ENCODE peak calls at places on chromosomes 5 and 9, in ten cellular contexts. M is chondrocyte, L is heart left ventricle, Z is MCF 10A, E is right lobe of liver, H is epithelial cell of esophagus, X is A673, J is breast epithelium, V is astrocyte of the spinal cord, Q is PC-3. C is an unnamed sample.

GRCh38 chr5:24226492-24226891 is 418.3 kb downstream of the CDH10 start:
- DNase-seq in M (no peak), L (no peak), Z (no peak), E (no peak), H (no peak), X (no peak), J (no peak), V (peak), Q (no peak), C (no peak)

GRCh38 chr5:34986965-34987364 is 57.6 kb downstream of the DNAJC21 start:
- DNase-seq in M (no peak), L (no peak), Z (no peak), E (no peak), H (no peak), X (no peak), J (no peak), V (no peak), Q (no peak), C (no peak)

GRCh38 chr5:150186137-150186536 is 3.7 kb upstream of the SLC6A7 start:
- DNase-seq in M (no peak), L (no peak), Z (no peak), E (no peak), H (no peak), X (no peak), J (no peak), V (no peak), Q (no peak), C (no peak)

GRCh38 chr5:10295619-10296326 is 11.9 kb downstream of the CMBL start:
- DNase-seq in M (no peak), L (no peak), Z (no peak), E (no peak), H (no peak), X (no peak), J (no peak), V (peak), Q (peak), C (no peak)

GRCh38 chr9:84271004-84271886 is 69.3 kb downstream of the SLC28A3 start:
- DNase-seq in M (no peak), L (peak), Z (no peak), E (no peak), H (peak), X (peak), J (no peak), V (peak), Q (no peak), C (peak)

GRCh38 chr9:121372563-121373400 is 2.7 kb upstream of the STOM start:
- DNase-seq in M (no peak), L (no peak), Z (peak), E (no peak), H (peak), X (no peak), J (no peak), V (peak), Q (peak), C (peak)

GRCh38 chr5:17132444-17133083 is 84.9 kb upstream of the BASP1 start:
- DNase-seq in M (no peak), L (no peak), Z (peak), E (no peak), H (peak), X (peak), J (no peak), V (peak), Q (peak), C (no peak)

GRCh38 chr5:12162863-12163262 is 258.6 kb upstream of the CTNND2 start:
- DNase-seq in M (no peak), L (no peak), Z (no peak), E (no peak), H (no peak), X (no peak), J (no peak), V (no peak), Q (no peak), C (no peak)

GRCh38 chr9:129278391-129279237 is 100.6 kb upstream of the IER5L start:
- DNase-seq in M (peak), L (peak), Z (peak), E (peak), H (peak), X (no peak), J (peak), V (peak), Q (peak), C (no peak)

GRCh38 chr5:154411338-154411737 is 34.5 kb upstream of the SAP30L start:
- DNase-seq in M (no peak), L (no peak), Z (no peak), E (no peak), H (no peak), X (no peak), J (no peak), V (no peak), Q (no peak), C (peak)

GRCh38 chr9:135809166-135809565 is 98.2 kb downstream of the CAMSAP1 start:
- DNase-seq in M (no peak), L (no peak), Z (peak), E (no peak), H (no peak), X (no peak), J (peak), V (peak), Q (no peak), C (no peak)

GRCh38 chr5:12626556-12626955 is 722.3 kb upstream of the CTNND2 start:
- DNase-seq in M (no peak), L (no peak), Z (no peak), E (no peak), H (no peak), X (no peak), J (no peak), V (no peak), Q (no peak), C (no peak)

GRCh38 chr9:71703172-71703872 is 65.0 kb downstream of the CEMIP2 start:
- DNase-seq in M (no peak), L (no peak), Z (peak), E (no peak), H (peak), X (no peak), J (no peak), V (no peak), Q (no peak), C (peak)

GRCh38 chr9:78954286-78954685 is 617.5 kb upstream of the TLE4 start:
- DNase-seq in M (no peak), L (no peak), Z (no peak), E (no peak), H (no peak), X (no peak), J (no peak), V (peak), Q (no peak), C (no peak)

GRCh38 chr9:129078691-129079503 is 2.0 kb upstream of the DOLPP1 start:
- DNase-seq in M (peak), L (no peak), Z (no peak), E (no peak), H (no peak), X (no peak), J (no peak), V (no peak), Q (no peak), C (no peak)

GRCh38 chr9:5688109-5688508 is 59.2 kb downstream of the RIC1 start:
- DNase-seq in M (no peak), L (peak), Z (peak), E (no peak), H (peak), X (peak), J (no peak), V (peak), Q (peak), C (no peak)

GRCh38 chr9:114112778-114113585 is 13.9 kb upstream of the KIF12 start:
- DNase-seq in M (no peak), L (peak), Z (peak), E (no peak), H (peak), X (peak), J (peak), V (peak), Q (peak), C (peak)

GRCh38 chr5:163790497-163790896 is 285.1 kb downstream of the MAT2B start:
- DNase-seq in M (no peak), L (no peak), Z (peak), E (no peak), H (peak), X (no peak), J (no peak), V (peak), Q (peak), C (no peak)

GRCh38 chr5:37247496-37247895 is 1.7 kb downstream of the CPLANE1 start:
- DNase-seq in M (no peak), L (no peak), Z (no peak), E (no peak), H (no peak), X (no peak), J (no peak), V (no peak), Q (no peak), C (no peak)

GRCh38 chr5:143235423-143235822 is 168.1 kb downstream of the NR3C1 start:
- DNase-seq in M (no peak), L (no peak), Z (peak), E (no peak), H (peak), X (no peak), J (no peak), V (peak), Q (peak), C (no peak)

GRCh38 chr5:156361451-156362109 is 34.6 kb downstream of the SGCD start:
- DNase-seq in M (no peak), L (no peak), Z (no peak), E (no peak), H (no peak), X (no peak), J (no peak), V (no peak), Q (no peak), C (no peak)

GRCh38 chr5:55232194-55232984 is 1.0 kb downstream of the CCNO start:
- DNase-seq in M (no peak), L (no peak), Z (peak), E (no peak), H (peak), X (peak), J (no peak), V (no peak), Q (peak), C (no peak)

GRCh38 chr9:131391504-131391903 is 2.4 kb upstream of the PRRC2B start:
- DNase-seq in M (no peak), L (no peak), Z (no peak), E (no peak), H (no peak), X (no peak), J (no peak), V (no peak), Q (no peak), C (no peak)

GRCh38 chr5:149271717-149272558 is at the start of gene AFAP1L1:
- DNase-seq in M (no peak), L (peak), Z (peak), E (peak), H (peak), X (peak), J (no peak), V (peak), Q (peak), C (peak)

GRCh38 chr5:177378884-177379883 is 5.0 kb upstream of the SLC34A1 start:
- DNase-seq in M (no peak), L (no peak), Z (peak), E (peak), H (peak), X (peak), J (no peak), V (peak), Q (peak), C (no peak)

GRCh38 chr5:83721878-83722779 is 1.5 kb upstream of the HAPLN1 start:
- DNase-seq in M (peak), L (peak), Z (no peak), E (peak), H (peak), X (peak), J (no peak), V (peak), Q (peak), C (no peak)

GRCh38 chr5:149188383-149188782 is 47.1 kb downstream of the ABLIM3 start:
- DNase-seq in M (no peak), L (no peak), Z (no peak), E (no peak), H (peak), X (no peak), J (no peak), V (no peak), Q (no peak), C (no peak)

GRCh38 chr9:6909186-6909585 is 151.4 kb downstream of the KDM4C start:
- DNase-seq in M (no peak), L (no peak), Z (no peak), E (no peak), H (no peak), X (no peak), J (no peak), V (no peak), Q (no peak), C (no peak)

GRCh38 chr9:6910497-6910896 is 152.7 kb downstream of the KDM4C start:
- DNase-seq in M (no peak), L (no peak), Z (no peak), E (no peak), H (no peak), X (no peak), J (no peak), V (no peak), Q (no peak), C (no peak)

GRCh38 chr9:6907772-6908381 is 150.1 kb downstream of the KDM4C start:
- DNase-seq in M (no peak), L (no peak), Z (peak), E (no peak), H (peak), X (peak), J (no peak), V (peak), Q (peak), C (no peak)

GRCh38 chr9:6911901-6912650 is 154.3 kb downstream of the KDM4C start:
- DNase-seq in M (no peak), L (no peak), Z (no peak), E (no peak), H (no peak), X (no peak), J (no peak), V (no peak), Q (no peak), C (no peak)

DNA sequence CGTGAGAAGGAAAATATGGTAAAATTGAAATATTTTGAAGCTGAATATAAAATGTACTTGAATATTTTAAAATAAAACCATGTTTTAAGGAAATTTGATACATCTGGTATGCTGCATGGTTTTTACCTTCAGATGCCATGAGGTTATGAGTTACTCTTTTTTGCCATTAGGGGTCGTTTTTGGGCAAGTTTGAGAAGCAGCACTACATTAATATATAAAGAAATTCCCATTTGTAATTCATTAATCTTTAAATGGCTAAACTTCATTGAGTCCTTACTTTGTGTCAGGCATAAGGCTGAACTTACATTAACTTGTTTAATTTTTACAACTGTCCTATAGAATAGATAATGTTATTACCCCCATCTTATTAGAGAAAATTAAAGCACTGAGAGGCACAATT is 152.3 kb downstream of the KDM4C start:
- DNase-seq in M (no peak), L (no peak), Z (peak), E (no peak), H (no peak), X (peak), J (no peak), V (peak), Q (peak), C (no peak)
- TF ChIP-seq CTCF in M (peak), L (peak), Z (peak), E (peak), H (peak), X (peak), J (no peak), V (peak), Q (peak), C (no peak)

DNA sequence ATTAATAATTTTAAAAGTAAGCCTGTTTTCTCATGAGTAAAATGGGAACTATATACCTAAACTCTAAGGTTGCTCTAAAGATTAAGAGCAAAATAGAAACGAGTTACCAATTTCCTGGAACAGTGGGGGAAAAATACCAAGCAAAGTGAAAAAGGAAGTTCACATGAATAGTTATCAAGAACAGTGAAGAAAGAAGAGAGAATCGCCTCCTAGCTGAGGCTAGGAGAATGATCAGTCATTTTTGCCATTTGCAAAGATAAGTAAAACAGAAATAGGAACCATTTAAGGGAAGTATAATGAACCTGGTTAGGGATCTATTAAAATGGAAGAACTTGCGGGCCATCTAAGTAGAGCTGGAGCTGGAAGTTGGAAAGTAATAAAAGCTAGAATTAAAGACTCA is 50.7 kb downstream of the P4HA2 start:
- DNase-seq in M (no peak), L (no peak), Z (peak), E (no peak), H (no peak), X (peak), J (no peak), V (peak), Q (peak), C (no peak)
- TF ChIP-seq CTCF in M (peak), L (no peak), Z (peak), E (peak), H (peak), X (peak), J (no peak), V (peak), Q (peak), C (no peak)

GRCh38 chr5:73945505-73945904 is 319.5 kb downstream of the ARHGEF28 start:
- DNase-seq in M (no peak), L (no peak), Z (no peak), E (no peak), H (no peak), X (peak), J (no peak), V (no peak), Q (no peak), C (no peak)
- TF ChIP-seq CTCF in M (peak), L (peak), Z (peak), E (no peak), H (peak), X (peak), J (no peak), V (peak), Q (peak), C (no peak)

GRCh38 chr9:16100596-16101091 is 547.8 kb downstream of the CCDC171 start:
- DNase-seq in M (no peak), L (peak), Z (no peak), E (no peak), H (no peak), X (no peak), J (no peak), V (peak), Q (no peak), C (peak)

GRCh38 chr9:16106211-16106610 is 553.4 kb downstream of the CCDC171 start:
- DNase-seq in M (no peak), L (no peak), Z (no peak), E (no peak), H (no peak), X (no peak), J (no peak), V (no peak), Q (no peak), C (no peak)

GRCh38 chr9:16103613-16104012 is 550.8 kb downstream of the CCDC171 start:
- DNase-seq in M (no peak), L (no peak), Z (no peak), E (no peak), H (no peak), X (no peak), J (no peak), V (peak), Q (no peak), C (no peak)

GRCh38 chr9:16102154-16102553 is 549.3 kb downstream of the CCDC171 start:
- DNase-seq in M (no peak), L (no peak), Z (no peak), E (no peak), H (no peak), X (no peak), J (no peak), V (no peak), Q (peak), C (no peak)

GRCh38 chr9:16105576-16105975 is 552.7 kb downstream of the CCDC171 start:
- DNase-seq in M (no peak), L (no peak), Z (peak), E (no peak), H (no peak), X (no peak), J (no peak), V (peak), Q (no peak), C (no peak)
- TF ChIP-seq CTCF in M (no peak), L (no peak), Z (no peak), E (no peak), H (no peak), X (no peak), J (no peak), V (no peak), Q (no peak), C (no peak)

DNA sequence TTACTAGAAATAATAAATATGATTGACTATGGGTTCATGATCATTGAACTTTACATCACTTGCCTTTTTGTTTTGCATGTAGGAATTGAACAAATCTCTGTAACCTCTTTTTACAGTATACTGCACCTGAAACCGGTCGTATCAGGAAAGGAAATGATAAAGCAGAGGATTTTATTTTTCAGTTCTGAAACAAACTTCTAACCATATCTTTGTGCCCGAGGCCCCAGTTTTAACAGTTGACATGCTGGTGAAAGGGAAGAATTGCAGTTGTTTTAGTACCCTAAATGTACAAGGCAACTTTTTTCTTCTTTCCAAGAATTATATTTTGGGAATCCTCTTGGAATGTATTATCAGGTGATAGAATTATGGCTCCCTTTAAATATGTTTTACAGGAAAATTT is 27.8 kb downstream of the TMEM38B start:
- DNase-seq in M (no peak), L (no peak), Z (no peak), E (no peak), H (no peak), X (no peak), J (no peak), V (no peak), Q (no peak), C (no peak)
- TF ChIP-seq CTCF in M (no peak), L (peak), Z (no peak), E (no peak), H (no peak), X (no peak), J (no peak), V (no peak), Q (no peak), C (no peak)

DNA sequence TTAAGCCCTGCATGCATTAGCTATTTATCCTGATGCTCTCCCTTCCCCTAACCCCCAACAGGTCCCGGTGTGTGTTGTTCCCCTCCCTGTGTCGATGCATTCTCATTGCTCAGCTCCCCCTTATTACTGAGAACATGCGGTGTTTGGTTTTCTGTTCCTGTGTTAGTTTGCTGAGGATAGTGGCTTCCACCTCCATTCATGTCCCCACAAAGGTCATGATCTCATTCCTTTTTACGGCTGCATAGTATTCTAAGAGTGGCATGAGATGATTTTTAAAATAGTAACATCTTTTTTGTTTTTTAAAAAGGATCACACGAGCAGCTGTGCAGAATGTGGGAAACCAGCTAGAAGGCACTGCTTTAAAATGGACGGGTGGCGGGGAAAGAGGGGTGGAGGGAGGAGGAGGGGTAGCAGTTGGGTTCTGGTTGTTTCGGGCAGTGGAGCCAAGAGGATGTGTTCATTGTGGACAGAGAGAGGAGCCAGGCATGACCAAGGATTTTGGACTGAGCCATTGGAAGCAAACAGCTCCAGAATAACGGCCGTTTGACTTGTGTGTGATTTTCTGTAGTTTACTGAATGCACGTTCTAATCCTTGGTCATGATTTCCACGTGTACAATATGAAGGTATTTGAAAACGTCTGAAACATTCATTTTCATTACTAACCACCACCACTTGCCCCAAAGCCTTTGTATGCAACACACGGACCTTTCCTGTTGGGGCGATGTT is 1.7 kb upstream of the TENT4A start:
- DNase-seq in M (no peak), L (no peak), Z (no peak), E (no peak), H (no peak), X (no peak), J (no peak), V (no peak), Q (no peak), C (no peak)
- TF ChIP-seq CTCF in M (no peak), L (no peak), Z (no peak), E (no peak), H (no peak), X (no peak), J (no peak), V (no peak), Q (no peak), C (no peak)

C was measured in gastrocnemius medialis.